ENCODE peak calls at places on chromosome 5, in four cellular contexts. O is GM12878, Q is HepG2, W is K562. D is an unnamed sample.

GRCh38 chr5:86143837-86144236 is 473.9 kb upstream of the COX7C start:
- DNase-seq in O (no peak), W (no peak), Q (no peak), D (no peak)

GRCh38 chr5:35253582-35253981 is 23.3 kb upstream of the PRLR start:
- DNase-seq in Q (no peak), W (no peak), O (no peak), D (no peak)

GRCh38 chr5:160395111-160395510 is 4.7 kb downstream of the FAM200C start:
- DNase-seq in Q (no peak), W (no peak), O (no peak), D (no peak)

GRCh38 chr5:146060221-146060585 is 45.2 kb downstream of the PLAC8L1 start:
- DNase-seq in W (no peak), O (no peak), Q (no peak), D (no peak)

GRCh38 chr5:115500225-115500624 is 44.4 kb downstream of the FEM1C start:
- DNase-seq in Q (no peak), O (no peak), W (no peak), D (no peak)

GRCh38 chr5:150485770-150486401 is 22.0 kb upstream of the NDST1 start:
- DNase-seq in W (peak; percentile 76), Q (no peak), O (no peak), D (peak; percentile 48)

GRCh38 chr5:53482717-53483638 is 2.5 kb downstream of the FST start:
- DNase-seq in W (peak; percentile 44), O (no peak), Q (peak; percentile 89), D (peak; percentile 27)

GRCh38 chr5:113663879-113664278 is 150.4 kb downstream of the YTHDC2 start:
- DNase-seq in O (no peak), W (peak; percentile 54), Q (peak; percentile 45), D (peak; percentile 6)

GRCh38 chr5:135050244-135050767 is 16.3 kb upstream of the PITX1 start:
- DNase-seq in Q (no peak), O (no peak), W (no peak), D (no peak)

GRCh38 chr5:62985749-62986148 is 407.1 kb downstream of the LRRC70 start:
- DNase-seq in O (no peak), Q (no peak), W (no peak), D (no peak)

GRCh38 chr5:68428232-68428811 is 212.8 kb downstream of the PIK3R1 start:
- DNase-seq in Q (no peak), W (peak; percentile 94), O (no peak), D (no peak)

GRCh38 chr5:150131978-150132694 is 23.5 kb downstream of the PDGFRB start:
- DNase-seq in W (no peak), O (no peak), Q (no peak), D (no peak)

GRCh38 chr5:105659396-105659795 is 2011.3 kb downstream of the EFNA5 start:
- DNase-seq in O (no peak), Q (no peak), W (no peak), D (no peak)

GRCh38 chr5:37738057-37738691 is 101.7 kb downstream of the GDNF start:
- DNase-seq in Q (peak; percentile 16), W (peak; percentile 28), O (peak; percentile 62), D (no peak)

GRCh38 chr5:13378073-13378472 is 566.4 kb downstream of the DNAH5 start:
- DNase-seq in O (no peak), Q (no peak), W (no peak), D (no peak)

GRCh38 chr5:66655395-66656324 is 59.5 kb downstream of the MAST4 start:
- DNase-seq in Q (no peak), W (no peak), O (no peak), D (no peak)

GRCh38 chr5:152673601-152674000 is 268.5 kb upstream of the NMUR2 start:
- DNase-seq in W (no peak), O (no peak), Q (no peak), D (no peak)

GRCh38 chr5:174083041-174083827 is 37.7 kb downstream of the NSG2 start:
- DNase-seq in O (no peak), Q (no peak), W (no peak), D (no peak)

GRCh38 chr5:88952996-88953643 is 70.1 kb upstream of the MEF2C start:
- DNase-seq in W (no peak), Q (no peak), O (no peak), D (no peak)

GRCh38 chr5:91384671-91385430 is 1.7 kb upstream of the ARRDC3 start:
- DNase-seq in Q (peak; percentile 90), W (peak; percentile 92), O (peak; percentile 71), D (peak; percentile 92)

GRCh38 chr5:154359222-154359583 is 86.6 kb upstream of the SAP30L start:
- DNase-seq in O (no peak), Q (no peak), W (no peak), D (no peak)

GRCh38 chr5:54383225-54383624 is 72.3 kb upstream of the HSPB3 start:
- DNase-seq in O (no peak), W (no peak), Q (no peak), D (no peak)

GRCh38 chr5:82129723-82130285 is 148.3 kb downstream of the RPS23 start:
- DNase-seq in O (no peak), W (no peak), Q (no peak), D (no peak)

GRCh38 chr5:169094586-169095409 is 206.1 kb downstream of the SLIT3 start:
- DNase-seq in Q (no peak), W (no peak), O (no peak), D (no peak)

GRCh38 chr5:92401492-92401891 is 1018.4 kb upstream of the ARRDC3 start:
- DNase-seq in O (no peak), W (no peak), Q (no peak), D (no peak)

GRCh38 chr5:7849531-7850240 is 1.2 kb downstream of the CFAP90 start:
- DNase-seq in Q (peak; percentile 26), O (no peak), W (no peak), D (no peak)

GRCh38 chr5:78504726-78505431 is 143.7 kb downstream of the LHFPL2 start:
- DNase-seq in O (no peak), Q (no peak), W (no peak), D (peak; percentile 36)

GRCh38 chr5:170963521-170963920 is 101.7 kb downstream of the RANBP17 start:
- DNase-seq in Q (no peak), W (no peak), O (no peak), D (no peak)

GRCh38 chr5:137741718-137742117 is 5.8 kb upstream of the KLHL3 start:
- DNase-seq in Q (peak; percentile 21), W (no peak), O (no peak), D (no peak)

GRCh38 chr5:138635268-138635667 is 60.1 kb upstream of the HSPA9 start:
- DNase-seq in Q (no peak), W (no peak), O (no peak), D (no peak)

GRCh38 chr5:174356536-174356935 is 311.0 kb downstream of the NSG2 start:
- DNase-seq in W (no peak), O (no peak), Q (no peak), D (no peak)

GRCh38 chr5:4837489-4838058 is 302.6 kb upstream of the ADAMTS16 start:
- DNase-seq in Q (no peak), W (no peak), O (no peak), D (no peak)

GRCh38 chr5:97276721-97277120 is 93.7 kb upstream of the RIOK2 start:
- DNase-seq in O (no peak), W (no peak), Q (no peak), D (no peak)

GRCh38 chr5:105794578-105794977 is 1876.2 kb downstream of the EFNA5 start:
- DNase-seq in Q (no peak), W (no peak), O (no peak), D (no peak)

DNA sequence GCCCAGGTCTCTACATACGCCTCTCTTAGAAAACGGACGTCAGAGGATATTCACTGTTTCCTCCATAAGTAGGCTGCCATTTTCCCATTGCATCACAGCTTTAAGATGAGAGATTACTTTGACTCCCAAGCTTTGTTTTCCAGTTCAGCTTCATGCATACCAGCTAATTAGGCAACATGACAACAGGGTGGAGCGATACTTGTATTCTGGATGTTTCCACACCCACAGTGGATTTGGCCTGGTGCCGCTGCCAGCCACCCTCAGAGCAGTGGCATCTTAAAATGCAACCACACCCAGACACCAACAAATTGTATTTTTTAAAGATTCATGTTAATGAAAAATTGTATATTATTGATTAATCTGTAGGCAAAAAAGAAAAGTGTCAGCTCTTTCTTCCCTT is 20.9 kb upstream of the SPINK5 start:
- DNase-seq in O (no peak), W (no peak), Q (no peak), D (no peak)
- TF ChIP-seq USF2 in O (no peak), W (no peak), Q (no peak), D (no peak)

GRCh38 chr5:178589180-178590140 is 733 bp downstream of the COL23A1 start:
- DNase-seq in O (no peak), Q (no peak), W (peak; percentile 41), D (no peak)
- TF ChIP-seq CHD4 in O (no peak), Q (no peak), W (no peak), D (no peak)

DNA sequence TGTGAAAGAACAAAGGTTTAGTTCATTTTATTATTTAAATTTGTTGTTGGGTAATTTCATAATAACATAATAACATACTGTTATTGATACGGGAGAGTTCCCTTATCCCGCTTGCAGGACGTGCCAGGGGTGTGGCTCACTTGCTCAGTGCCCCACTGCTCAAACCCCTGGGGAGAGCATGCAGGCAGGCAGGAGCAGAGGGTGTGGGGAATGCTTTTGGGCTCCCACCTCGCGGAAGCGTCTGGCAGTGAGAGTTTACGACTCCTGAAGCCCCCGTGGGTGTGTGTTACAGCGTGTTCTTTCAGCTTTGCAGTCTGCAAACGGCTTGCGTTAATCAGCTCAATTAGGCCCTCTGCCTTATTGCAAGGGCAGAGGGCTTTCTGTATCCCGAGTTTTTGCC is 675.9 kb downstream of the SEMA5A start:
- DNase-seq in W (no peak), Q (no peak), O (no peak), D (no peak)
- TF ChIP-seq USF2 in W (no peak), Q (no peak), O (no peak), D (no peak)

DNA sequence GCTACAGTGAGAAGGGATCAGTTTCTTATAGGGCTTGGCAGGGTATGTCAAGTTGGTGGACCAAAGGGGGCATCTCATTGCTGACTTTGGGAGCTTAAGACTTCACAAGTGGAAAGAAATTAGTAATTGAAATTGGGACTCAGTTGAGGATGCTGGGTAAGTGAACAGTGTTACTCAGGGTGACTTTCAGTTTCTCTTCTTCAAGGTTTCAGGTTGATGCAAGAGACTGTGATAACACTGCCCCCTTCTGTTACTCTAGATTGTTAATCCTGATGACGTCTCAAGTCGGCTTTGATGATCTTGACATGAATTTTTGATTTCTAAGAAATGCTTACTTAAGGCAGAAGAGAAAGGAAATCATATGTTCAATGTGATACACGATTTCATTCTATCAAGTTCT is 21.3 kb downstream of the KCTD16 start:
- DNase-seq in W (peak; percentile 23), Q (peak; percentile 42), O (peak; percentile 73), D (peak; percentile 49)
- TF ChIP-seq CHD4 in W (no peak), Q (no peak), O (no peak), D (no peak)

GRCh38 chr5:893137-893506 is 438 bp downstream of the TRIP13 start:
- DNase-seq in W (peak; percentile 20), Q (no peak), O (no peak), D (no peak)
- TF ChIP-seq USF2 in W (no peak), Q (no peak), O (no peak), D (no peak)